ENCODE peak calls at places on chromosomes 4 and X, in nine cellular contexts. R, G, V, U, N, B, S, L and H are unnamed samples. For H3K4me1, the result is how much of the 10 kb centered on the place peaks cover.

GRCh38 chrX:99033226-99033901 is 1376.7 kb downstream of the PCDH19 start:
- DNase-seq in U (no peak), G (no peak), L (no peak), R (no peak), B (no peak), N (no peak), V (no peak), S (no peak), H (no peak)

GRCh38 chr4:113411496-113411938 is 350.0 kb downstream of the CAMK2D start:
- DNase-seq in S (no peak), V (no peak), R (no peak), U (no peak), L (no peak), N (peak), G (peak), B (peak), H (no peak)

GRCh38 chr4:108762559-108763225 is at the start of gene ETNPPL:
- DNase-seq in R (peak), U (no peak), B (no peak), L (peak), V (peak), S (peak), G (peak), N (peak), H (peak)

GRCh38 chr4:80385397-80386280 is 50.1 kb downstream of the CFAP299 start:
- DNase-seq in B (no peak), R (peak), L (no peak), N (no peak), G (no peak), U (no peak), S (no peak), V (no peak), H (peak)

GRCh38 chrX:105725228-105725627 is 97.1 kb upstream of the NRK start:
- DNase-seq in B (no peak), U (no peak), V (no peak), S (no peak), G (no peak), R (no peak), N (no peak), L (no peak), H (no peak)

GRCh38 chrX:12002876-12003275 is 135.4 kb upstream of the FRMPD4 start:
- DNase-seq in N (no peak), L (no peak), R (no peak), G (no peak), U (no peak), S (no peak), V (no peak), B (no peak), H (no peak)

GRCh38 chr4:116020141-116020722 is 906.8 kb upstream of the NDST4 start:
- DNase-seq in L (peak), S (no peak), V (no peak), G (no peak), B (no peak), N (no peak), R (no peak), U (no peak), H (no peak)

GRCh38 chrX:44903107-44903506 is 30.1 kb downstream of the KDM6A start:
- DNase-seq in R (no peak), N (no peak), V (no peak), U (no peak), L (no peak), B (no peak), G (no peak), S (no peak), H (no peak)

GRCh38 chr4:98711526-98711925 is 53.1 kb upstream of the TSPAN5 start:
- DNase-seq in S (no peak), N (no peak), L (no peak), V (no peak), R (no peak), B (no peak), G (no peak), U (no peak), H (no peak)

GRCh38 chrX:21487832-21488231 is 113.6 kb downstream of the CNKSR2 start:
- DNase-seq in L (peak), G (peak), N (no peak), S (no peak), V (no peak), R (no peak), B (no peak), U (no peak), H (no peak)

GRCh38 chr4:166252487-166253402 is 379.7 kb downstream of the TLL1 start:
- DNase-seq in R (no peak), L (peak), N (no peak), V (no peak), G (peak), B (no peak), U (no peak), S (no peak), H (no peak)

GRCh38 chr4:138977525-138977924 is 38.1 kb upstream of the NOCT start:
- DNase-seq in V (no peak), G (no peak), S (no peak), B (no peak), U (no peak), N (no peak), R (no peak), L (no peak), H (no peak)

GRCh38 chrX:69424161-69424560 is 80.0 kb upstream of the NALF2 start:
- DNase-seq in R (no peak), V (no peak), S (no peak), G (no peak), U (no peak), B (no peak), L (peak), N (no peak), H (no peak)

GRCh38 chrX:30920271-30920670 is 31.2 kb upstream of the TAB3 start:
- DNase-seq in R (no peak), B (no peak), S (no peak), N (no peak), G (no peak), U (no peak), L (no peak), V (no peak), H (no peak)

GRCh38 chr4:173501592-173502150 is 28.4 kb downstream of the HAND2 start:
- DNase-seq in U (peak), L (no peak), G (no peak), V (no peak), N (no peak), S (no peak), B (no peak), R (no peak), H (no peak)

GRCh38 chr4:43607400-43607799 is 714.9 kb downstream of the GRXCR1 start:
- DNase-seq in R (no peak), S (no peak), L (no peak), G (no peak), B (no peak), U (no peak), N (no peak), V (no peak), H (no peak)

GRCh38 chrX:130999360-130999759 is 58.8 kb upstream of the ARHGAP36 start:
- DNase-seq in N (no peak), S (no peak), B (no peak), R (no peak), L (no peak), V (no peak), U (no peak), G (no peak), H (no peak)

GRCh38 chr4:181687116-181687515 is 556.1 kb upstream of the TENM3 start:
- DNase-seq in G (no peak), N (no peak), R (no peak), B (no peak), S (no peak), L (no peak), V (no peak), U (no peak), H (no peak)

GRCh38 chr4:3470244-3471097 is 7.4 kb downstream of the DOK7 start:
- DNase-seq in U (no peak), G (peak), L (peak), B (no peak), S (no peak), N (no peak), R (no peak), V (peak), H (no peak)

GRCh38 chr4:74543247-74543670 is 98.3 kb downstream of the AREG start:
- DNase-seq in B (no peak), G (peak), N (no peak), L (no peak), U (no peak), V (no peak), S (no peak), R (no peak), H (no peak)

GRCh38 chr4:103306870-103307345 is 108.8 kb upstream of the CENPE start:
- DNase-seq in V (no peak), G (peak), U (no peak), S (no peak), L (peak), R (peak), N (peak), B (no peak), H (no peak)

GRCh38 chr4:53141308-53141707 is 224.6 kb downstream of the SCFD2 start:
- DNase-seq in G (no peak), B (no peak), S (no peak), V (no peak), N (no peak), U (no peak), L (no peak), R (no peak), H (no peak)

GRCh38 chr4:129218355-129218754 is 122.4 kb downstream of the C4orf33 start:
- DNase-seq in U (no peak), B (no peak), R (no peak), V (no peak), G (peak), N (peak), L (peak), S (no peak), H (no peak)

GRCh38 chr4:153028535-153028934 is 92.4 kb downstream of the FHDC1 start:
- DNase-seq in N (no peak), S (no peak), G (no peak), V (no peak), L (no peak), B (no peak), U (no peak), R (no peak), H (no peak)

GRCh38 chr4:93302310-93302709 is 526.2 kb upstream of the ATOH1 start:
- DNase-seq in N (no peak), U (no peak), G (no peak), V (no peak), S (no peak), B (no peak), R (no peak), L (no peak), H (no peak)

GRCh38 chr4:54165438-54165837 is 63.7 kb upstream of the PDGFRA start:
- DNase-seq in G (no peak), S (no peak), R (no peak), U (no peak), L (no peak), V (no peak), B (no peak), N (no peak), H (no peak)

GRCh38 chrX:38961936-38962335 is 160.7 kb downstream of the MID1IP1 start:
- DNase-seq in S (no peak), N (no peak), R (no peak), U (no peak), V (no peak), L (no peak), B (no peak), G (no peak), H (no peak)

GRCh38 chr4:77184961-77185360 is 28.0 kb downstream of the CCNG2 start:
- DNase-seq in S (no peak), L (no peak), N (no peak), G (no peak), B (no peak), U (no peak), R (no peak), V (no peak), H (no peak)

GRCh38 chrX:41108684-41109205 is 23.5 kb downstream of the USP9X start:
- DNase-seq in V (no peak), B (no peak), N (no peak), S (no peak), L (peak), G (no peak), U (no peak), R (no peak), H (no peak)

GRCh38 chrX:41108007-41108683 is 22.9 kb downstream of the USP9X start:
- DNase-seq in S (no peak), B (no peak), V (no peak), G (no peak), U (no peak), N (no peak), L (no peak), R (no peak), H (no peak)

GRCh38 chrX:41116948-41117347 is 31.7 kb downstream of the USP9X start:
- DNase-seq in R (no peak), S (no peak), V (no peak), L (no peak), G (peak), N (no peak), B (no peak), U (no peak), H (no peak)

GRCh38 chrX:41110801-41111625 is 25.8 kb downstream of the USP9X start:
- DNase-seq in N (no peak), B (no peak), V (no peak), L (peak), S (no peak), G (no peak), R (no peak), U (no peak), H (no peak)
- H3K4me1 ChIP-seq in N (under half), B (under half), V (under half), L (under half), S (under half), G (under half), R (under half), U (under half), H (under half)

DNA sequence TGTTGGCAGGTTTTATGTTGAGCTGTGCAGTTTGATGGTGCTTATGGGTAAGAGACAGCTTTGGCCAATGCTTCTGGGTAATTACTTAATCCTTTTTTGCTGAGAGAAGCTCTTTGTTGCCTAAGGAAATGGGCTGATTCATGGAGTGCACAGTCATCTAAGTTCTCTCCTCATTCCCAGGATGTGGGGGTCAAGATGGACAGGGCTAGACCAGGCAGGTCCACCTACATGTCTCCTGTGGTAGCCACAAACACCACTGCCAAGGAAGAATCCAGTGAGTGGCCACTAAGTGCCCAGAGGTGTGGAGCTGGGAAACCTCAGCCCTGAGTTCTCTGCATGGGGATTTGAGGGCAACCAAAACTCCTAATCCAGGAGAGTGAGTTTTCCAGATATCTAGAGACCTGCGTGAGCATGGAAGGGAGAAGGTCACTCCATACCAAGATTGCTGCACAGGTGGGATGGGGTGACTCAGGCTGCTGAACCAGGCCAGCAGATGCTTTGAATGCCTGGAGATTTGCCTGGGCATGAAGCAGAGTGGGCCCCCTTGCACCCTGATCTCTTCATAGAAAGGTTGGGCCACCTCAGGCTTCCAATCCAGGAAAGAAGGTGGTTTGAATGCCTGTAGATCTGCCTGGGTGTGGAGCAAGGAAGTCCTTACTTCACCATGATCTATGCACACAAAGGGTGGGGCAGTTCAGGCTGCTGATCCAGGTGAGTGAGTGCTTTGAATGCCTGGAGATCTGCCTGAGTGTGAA is 234.8 kb upstream of the GNPDA2 start:
- DNase-seq in V (no peak), R (no peak), G (no peak), B (no peak), U (no peak), N (no peak), L (no peak), S (no peak), H (no peak)
- H3K4me1 ChIP-seq in V (under half), R (under half), G (under half), B (under half), U (under half), N (under half), L (under half), S (under half), H (under half)

DNA sequence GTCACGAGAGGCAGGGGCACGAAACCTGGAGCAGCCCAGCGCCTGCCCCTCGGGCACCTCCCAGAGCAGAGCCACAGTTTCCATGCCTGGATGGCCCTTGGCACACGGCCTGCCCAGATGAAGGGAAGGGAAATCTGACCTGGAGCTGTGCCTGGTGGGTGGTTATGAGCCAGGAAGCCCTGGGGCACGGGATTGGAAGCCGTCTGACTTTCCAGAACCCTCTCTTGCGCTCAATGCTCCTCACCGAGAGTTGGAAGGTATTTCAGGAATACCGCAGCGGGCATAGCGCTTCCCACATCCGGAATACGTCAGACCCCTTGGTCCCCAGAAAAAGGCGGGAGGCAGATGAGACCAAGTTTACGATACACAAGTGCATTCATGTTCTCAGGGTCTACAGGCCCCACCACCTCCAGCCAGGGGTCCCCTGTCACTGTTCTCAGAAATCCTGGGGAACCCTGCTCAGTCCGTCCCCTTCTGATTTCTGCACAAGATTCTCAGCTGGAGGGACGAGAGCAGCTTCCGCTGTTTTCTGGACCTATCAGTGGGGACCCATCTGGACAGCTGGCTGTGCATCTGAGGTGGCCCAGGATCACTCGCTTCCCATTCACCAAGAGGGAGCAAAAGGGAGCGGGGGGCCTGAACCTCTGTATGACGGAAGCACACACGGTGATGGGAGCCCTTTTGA is 172.9 kb downstream of the AFAP1 start:
- DNase-seq in B (peak), G (no peak), N (peak), U (no peak), L (no peak), V (no peak), R (no peak), S (no peak), H (no peak)
- H3K4me1 ChIP-seq in B (under half), G (under half), N (under half), U (under half), L (under half), V (under half), R (under half), S (under half), H (under half)

GRCh38 chr4:38668203-38668602 is 4.2 kb downstream of the KLF3 start:
- DNase-seq in B (no peak), U (no peak), G (no peak), N (no peak), R (no peak), S (no peak), L (no peak), V (no peak), H (no peak)
- H3K4me1 ChIP-seq in B (under half), U (under half), G (under half), N (under half), R (half or more), S (half or more), L (half or more), V (half or more), H (half or more)

GRCh38 chr4:141304346-141304745 is 83.7 kb downstream of the ZNF330 start:
- DNase-seq in V (no peak), L (no peak), B (no peak), G (no peak), S (no peak), R (no peak), U (no peak), N (no peak), H (no peak)

GRCh38 chr4:141309864-141310263 is 89.2 kb downstream of the ZNF330 start:
- DNase-seq in U (no peak), L (no peak), N (no peak), B (no peak), S (no peak), V (no peak), G (no peak), R (no peak), H (no peak)

GRCh38 chr4:141302926-141303325 is 82.2 kb downstream of the ZNF330 start:
- DNase-seq in S (no peak), U (no peak), V (no peak), R (no peak), B (no peak), L (no peak), G (no peak), N (no peak), H (no peak)

GRCh38 chr4:141306331-141306730 is 85.6 kb downstream of the ZNF330 start:
- DNase-seq in N (no peak), S (no peak), B (no peak), R (no peak), U (no peak), G (no peak), L (no peak), V (no peak), H (no peak)

DNA sequence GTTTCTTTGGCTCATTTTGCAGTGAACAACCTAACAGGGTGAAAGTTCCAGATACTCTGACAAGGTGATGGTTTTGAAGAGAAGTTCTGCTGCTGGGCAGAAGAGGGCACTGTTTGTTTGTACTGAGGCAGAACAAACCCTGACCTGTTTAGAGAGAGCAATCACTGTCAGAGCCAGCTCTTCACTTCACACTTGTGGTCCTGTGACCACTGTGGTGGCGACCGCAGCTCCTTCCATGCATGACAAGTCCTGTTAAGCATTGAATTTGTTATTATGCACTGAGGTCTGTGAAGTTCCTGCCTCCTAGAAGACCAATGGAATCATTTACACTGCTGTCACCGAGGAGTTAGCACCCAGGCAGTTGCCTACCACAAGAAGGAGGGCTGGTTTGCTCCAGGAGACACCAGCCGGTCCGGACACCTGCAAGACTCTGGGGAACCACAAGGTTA is 86.6 kb downstream of the ZNF330 start:
- DNase-seq in L (peak), V (peak), S (peak), N (peak), U (peak), G (peak), B (peak), R (no peak), H (peak)
- H3K4me1 ChIP-seq in L (under half), V (under half), S (under half), N (under half), U (under half), G (under half), B (under half), R (under half), H (under half)